ENCODE peak calls at places on chromosome 3, in four cellular contexts. W is HepG2, C is GM12878, F is K562. S is an unnamed sample.

GRCh38 chr3:121295966-121296365 is 249.8 kb downstream of the POLQ start:
- DNase-seq in W (no peak), C (no peak), F (no peak), S (no peak)

GRCh38 chr3:116579843-116580242 is 129.7 kb upstream of the TUSC7 start:
- DNase-seq in W (peak), C (no peak), F (no peak), S (no peak)

GRCh38 chr3:161221881-161222600 is 930 bp downstream of the NMD3 start:
- DNase-seq in W (no peak), C (no peak), F (peak), S (no peak)

GRCh38 chr3:38002291-38002876 is 11.8 kb downstream of the VILL start:
- DNase-seq in W (no peak), C (no peak), F (no peak), S (no peak)

GRCh38 chr3:81439088-81439487 is 322.4 kb downstream of the GBE1 start:
- DNase-seq in W (no peak), C (no peak), F (no peak), S (no peak)

GRCh38 chr3:4866841-4867240 is 112.4 kb upstream of the BHLHE40 start:
- DNase-seq in W (no peak), C (no peak), F (no peak), S (no peak)

GRCh38 chr3:167783781-167784180 is 48.3 kb downstream of the SERPINI1 start:
- DNase-seq in W (no peak), C (no peak), F (no peak), S (no peak)

GRCh38 chr3:4350789-4351163 is 47.6 kb downstream of the SETMAR start:
- DNase-seq in W (peak), C (peak), F (peak), S (no peak)

GRCh38 chr3:99909714-99910508 is 92.2 kb downstream of the CMSS1 start:
- DNase-seq in W (peak), C (no peak), F (no peak), S (no peak)

GRCh38 chr3:98788651-98789050 is 25.5 kb downstream of the ST3GAL6 start:
- DNase-seq in W (no peak), C (no peak), F (peak), S (no peak)

GRCh38 chr3:44906997-44907396 is 32.6 kb downstream of the TGM4 start:
- DNase-seq in W (no peak), C (no peak), F (no peak), S (no peak)

GRCh38 chr3:113258311-113258710 is 47.0 kb downstream of the BOC start:
- DNase-seq in W (no peak), C (no peak), F (no peak), S (no peak)

GRCh38 chr3:186095584-186096061 is 13.3 kb downstream of the ETV5 start:
- DNase-seq in W (peak), C (no peak), F (no peak), S (no peak)

GRCh38 chr3:120425877-120426276 is 24.9 kb downstream of the FSTL1 start:
- DNase-seq in W (no peak), C (no peak), F (no peak), S (no peak)

GRCh38 chr3:7075901-7076300 is 215.0 kb downstream of the GRM7 start:
- DNase-seq in W (no peak), C (no peak), F (no peak), S (no peak)

GRCh38 chr3:195080571-195081141 is 190.3 kb downstream of the XXYLT1 start:
- DNase-seq in W (peak), C (no peak), F (no peak), S (no peak)

GRCh38 chr3:8143186-8143585 is 358.4 kb upstream of the LMCD1 start:
- DNase-seq in W (no peak), C (no peak), F (no peak), S (no peak)

GRCh38 chr3:115518100-115518852 is 105.0 kb upstream of the GAP43 start:
- DNase-seq in W (no peak), C (no peak), F (no peak), S (no peak)

GRCh38 chr3:24773798-24774197 is 279.1 kb upstream of the THRB start:
- DNase-seq in W (peak), C (no peak), F (peak), S (peak)

DNA sequence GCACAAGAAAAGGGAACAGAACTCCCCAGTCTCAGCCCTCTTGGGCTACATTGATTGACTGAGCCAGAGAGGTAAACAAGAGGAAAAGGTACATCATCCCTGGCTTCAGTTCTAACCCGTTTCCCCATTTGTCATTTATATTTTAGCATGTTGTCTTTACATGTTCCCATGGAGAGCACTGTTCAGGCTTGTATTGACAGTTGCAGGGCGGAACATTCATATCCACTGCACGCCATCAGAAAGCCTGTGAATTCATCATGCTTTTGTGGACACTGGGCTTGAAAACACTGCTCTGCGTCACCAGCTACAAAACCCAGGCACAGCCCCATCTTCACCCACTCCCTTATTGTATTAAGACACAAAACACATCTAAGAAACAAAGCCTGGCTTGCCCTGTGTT is 240.9 kb upstream of the EIF1B start:
- DNase-seq in W (no peak), C (no peak), F (no peak), S (no peak)
- TF ChIP-seq HDAC6 in W (no peak), C (no peak), F (no peak), S (no peak)

DNA sequence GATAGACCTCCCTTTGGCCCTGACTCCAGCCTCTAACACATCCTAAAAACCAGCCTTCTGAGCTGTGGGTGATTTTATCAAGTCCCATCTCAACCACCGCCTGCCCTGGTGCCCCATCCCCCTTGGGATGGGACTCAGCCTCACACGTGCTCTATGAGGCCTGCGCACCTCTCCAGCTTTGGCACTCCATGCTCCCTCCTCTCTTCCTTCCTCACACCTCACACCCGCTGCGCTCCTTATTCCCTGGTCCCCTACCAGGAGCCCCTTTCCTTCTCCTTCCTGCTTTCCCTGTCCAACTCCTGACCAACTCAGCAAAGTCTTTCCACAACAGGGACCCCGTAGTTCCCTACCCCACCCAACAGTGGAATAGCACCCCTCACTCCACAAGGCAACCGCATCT is 18.4 kb upstream of the SLC6A1 start:
- DNase-seq in W (no peak), C (no peak), F (no peak), S (no peak)
- TF ChIP-seq HDAC6 in W (no peak), C (no peak), F (no peak), S (no peak)

DNA sequence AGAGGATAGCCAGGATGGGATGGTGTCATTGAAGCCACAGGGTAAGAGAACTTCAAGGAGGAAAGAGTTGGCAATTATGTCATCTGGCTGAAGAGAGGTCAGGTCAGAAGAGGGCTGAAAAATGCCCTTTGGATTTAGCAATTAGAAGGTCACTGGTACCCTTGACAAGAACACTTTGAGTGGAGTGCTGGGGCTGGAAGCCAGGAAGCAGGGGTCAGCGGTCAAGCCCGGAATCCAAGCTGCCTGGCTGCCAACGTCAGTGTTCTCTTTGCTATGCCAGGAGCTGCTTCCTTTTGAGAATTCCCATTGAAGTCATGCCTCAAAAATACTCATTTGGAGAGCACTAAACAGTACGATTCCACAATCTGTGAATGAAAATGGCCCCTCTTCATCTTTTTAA is 386.5 kb downstream of the SHQ1 start:
- DNase-seq in W (no peak), C (no peak), F (no peak), S (no peak)
- TF ChIP-seq HDAC6 in W (no peak), C (no peak), F (no peak), S (no peak)

GRCh38 chr3:156271995-156272719 is 151.8 kb downstream of the KCNAB1 start:
- DNase-seq in W (no peak), C (no peak), F (no peak), S (no peak)
- TF ChIP-seq HDAC6 in W (no peak), C (no peak), F (no peak), S (no peak)

GRCh38 chr3:110791971-110792370 is 279.6 kb upstream of the NECTIN3 start:
- DNase-seq in W (no peak), C (no peak), F (no peak), S (no peak)
- TF ChIP-seq HDAC6 in W (no peak), C (no peak), F (no peak), S (no peak)

GRCh38 chr3:53045784-53046170 is at the start of gene SFMBT1:
- DNase-seq in W (no peak), C (no peak), F (peak), S (peak)
- TF ChIP-seq HDAC6 in W (no peak), C (no peak), F (no peak), S (no peak)

DNA sequence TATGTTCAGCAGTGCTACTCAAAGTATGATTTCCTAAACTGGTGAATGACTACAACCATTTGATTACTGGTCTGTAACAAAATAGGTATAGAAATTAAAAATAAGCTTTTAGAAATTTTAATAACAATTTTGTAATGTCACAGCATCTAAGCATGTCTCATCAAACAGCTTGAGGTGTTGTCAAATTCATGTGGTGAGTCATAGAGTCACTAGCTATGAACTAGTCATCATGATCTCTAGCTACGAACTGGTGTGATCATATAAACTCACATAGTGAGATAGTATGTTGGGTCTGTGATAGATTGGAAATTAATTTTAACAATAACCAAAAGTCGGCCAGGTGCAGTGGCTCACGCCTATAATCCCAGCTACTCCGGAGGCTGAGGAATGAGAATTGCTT is 213.9 kb upstream of the RBMS3 start:
- DNase-seq in W (no peak), C (no peak), F (no peak), S (no peak)
- TF ChIP-seq HDAC6 in W (no peak), C (no peak), F (no peak), S (no peak)

GRCh38 chr3:130779031-130779430 is 32.4 kb upstream of the PIK3R4 start:
- DNase-seq in W (no peak), C (peak), F (no peak), S (no peak)
- TF ChIP-seq HDAC6 in W (no peak), C (no peak), F (no peak), S (no peak)

DNA sequence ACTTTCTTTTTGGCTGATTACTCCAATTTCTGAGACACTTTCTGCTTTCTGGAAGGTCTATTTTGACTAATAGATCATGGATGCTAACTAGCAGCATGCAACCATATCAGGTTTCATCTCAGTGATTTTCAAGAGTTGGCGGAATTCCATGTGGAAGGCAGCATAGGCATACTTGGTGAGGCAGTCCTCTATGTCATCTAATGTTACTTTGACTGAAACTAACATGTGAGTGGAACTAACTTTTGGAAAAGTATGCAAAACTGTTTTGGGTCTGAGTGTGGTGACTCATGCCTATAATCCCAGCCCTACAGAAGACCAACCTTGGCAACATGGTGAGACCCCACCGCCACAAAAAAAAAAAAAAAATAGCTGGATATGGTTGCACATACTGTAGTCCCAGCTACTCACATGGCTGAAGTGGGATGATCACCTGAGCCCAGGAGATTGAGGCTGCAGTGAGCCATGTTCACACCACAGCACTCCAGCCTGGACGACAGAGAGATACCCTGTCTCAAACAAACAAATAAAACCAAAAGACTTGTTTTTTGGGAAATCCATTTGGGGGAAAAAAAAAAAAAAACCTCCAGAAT is 1033.7 kb downstream of the ROBO1 start:
- DNase-seq in W (no peak), C (no peak), F (no peak), S (no peak)
- TF ChIP-seq HDAC6 in W (no peak), C (no peak), F (no peak), S (no peak)

DNA sequence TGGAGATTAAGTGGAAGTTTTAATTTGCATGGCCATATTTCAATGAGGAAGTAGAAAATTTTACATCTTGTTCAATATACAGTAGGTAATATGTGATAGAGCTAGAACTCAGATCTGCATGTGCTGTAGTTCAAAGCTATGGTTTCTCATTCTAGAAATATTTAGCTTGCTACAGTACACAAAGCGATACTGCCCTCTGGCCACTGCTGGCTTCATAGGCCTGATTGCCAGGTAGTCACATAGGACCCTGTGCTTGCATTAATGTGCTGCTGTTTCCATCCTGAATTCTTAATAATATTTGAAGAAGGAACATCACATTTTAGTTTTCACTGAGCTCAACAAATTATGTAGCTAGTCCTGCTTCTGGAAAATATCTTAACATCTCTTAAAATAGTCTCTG is 87.0 kb downstream of the PLSCR2 start:
- DNase-seq in W (peak), C (no peak), F (no peak), S (no peak)
- TF ChIP-seq HDAC6 in W (no peak), C (no peak), F (no peak), S (no peak)